ENCODE peak calls at places on chromosomes 13 and 19, in seven cellular contexts. E is EL, I is psoas muscle, A is foreskin fibroblast, Y is cardiac fibroblast, X is ureter, G is Peyer's patch. U is an unnamed sample.
A peak's percentile ranks its signal among the peaks of the same experiment; 100 is the strongest.

GRCh38 chr19:17183858-17184271 is 31.3 kb upstream of the USE1 start:
- DNase-seq in A (no peak), E (no peak), X (no peak), G (peak; percentile 40), Y (no peak), I (no peak), U (no peak)

GRCh38 chr19:8324186-8325050 is 3.1 kb downstream of the RPS28 start:
- DNase-seq in I (no peak), X (no peak), G (no peak), A (no peak), Y (no peak), E (no peak), U (no peak)

GRCh38 chr19:29798783-29799182 is 13.0 kb upstream of the CCNE1 start:
- DNase-seq in I (no peak), G (no peak), X (no peak), E (peak; percentile 48), Y (peak; percentile 60), A (no peak), U (no peak)

GRCh38 chr19:45097776-45098520 is 5.0 kb downstream of the PPP1R37 start:
- DNase-seq in E (peak; percentile 94), A (peak; percentile 95), X (peak; percentile 70), I (peak; percentile 81), G (no peak), Y (peak; percentile 94), U (no peak)

GRCh38 chr19:16942583-16942982 is 53.8 kb downstream of the F2RL3 start:
- DNase-seq in I (no peak), Y (no peak), E (no peak), A (no peak), X (no peak), G (no peak), U (no peak)

GRCh38 chr13:50805805-50806204 is 37.7 kb downstream of the DLEU7 start:
- DNase-seq in Y (peak; percentile 51), A (no peak), X (no peak), G (no peak), E (peak; percentile 24), I (no peak), U (no peak)

GRCh38 chr13:93794197-93794885 is 567.7 kb downstream of the GPC6 start:
- DNase-seq in Y (no peak), X (no peak), G (no peak), I (no peak), A (no peak), E (no peak), U (no peak)

GRCh38 chr19:13022111-13022858 is 27.0 kb downstream of the NFIX start:
- DNase-seq in Y (peak; percentile 51), E (no peak), A (peak; percentile 51), X (no peak), I (peak; percentile 63), G (no peak), U (no peak)

GRCh38 chr19:7618366-7618765 is 11.0 kb downstream of the XAB2 start:
- DNase-seq in G (no peak), I (no peak), A (no peak), E (no peak), Y (no peak), X (no peak), U (no peak)

GRCh38 chr19:15495151-15495550 is 13.2 kb upstream of the CYP4F22 start:
- DNase-seq in I (no peak), A (no peak), E (no peak), Y (no peak), G (no peak), X (no peak), U (no peak)

GRCh38 chr19:1133471-1133929 is 29.7 kb downstream of the GPX4 start:
- DNase-seq in Y (no peak), X (peak; percentile 68), G (peak; percentile 89), E (no peak), A (no peak), I (no peak), U (peak; percentile 75)

GRCh38 chr19:39499932-39500331 is 1.2 kb downstream of the DLL3 start:
- DNase-seq in I (no peak), A (no peak), E (no peak), G (no peak), X (no peak), Y (no peak), U (no peak)

GRCh38 chr19:582497-583197 is 7.0 kb upstream of the HCN2 start:
- DNase-seq in E (peak; percentile 75), Y (peak; percentile 42), I (peak; percentile 52), G (no peak), X (no peak), A (peak; percentile 61), U (no peak)

GRCh38 chr19:29694166-29694565 is 20.9 kb downstream of the C19orf12 start:
- DNase-seq in Y (no peak), X (no peak), I (no peak), A (no peak), G (no peak), E (no peak), U (no peak)

GRCh38 chr19:38224014-38224862 is at the start of gene DPF1:
- DNase-seq in E (peak; percentile 84), X (no peak), Y (peak; percentile 64), I (peak; percentile 39), A (peak; percentile 76), G (peak; percentile 25), U (no peak)

GRCh38 chr13:97439196-97439595 is 5.2 kb downstream of the RAP2A start:
- DNase-seq in A (no peak), X (no peak), Y (no peak), E (peak; percentile 9), G (no peak), I (no peak), U (no peak)

GRCh38 chr13:98370806-98371553 is 193.9 kb upstream of the RNF113B start:
- DNase-seq in X (peak; percentile 53), E (peak; percentile 86), Y (peak; percentile 80), I (no peak), G (no peak), A (peak; percentile 85), U (no peak)

GRCh38 chr13:77213644-77214043 is 113.2 kb downstream of the MYCBP2 start:
- DNase-seq in Y (peak; percentile 53), E (peak; percentile 3), G (no peak), X (no peak), A (no peak), I (no peak), U (no peak)

GRCh38 chr19:49664171-49665070 is 1.2 kb downstream of the IRF3 start:
- DNase-seq in X (peak; percentile 94), I (peak; percentile 89), E (peak; percentile 82), Y (peak; percentile 79), G (peak; percentile 96), A (peak; percentile 79), U (peak; percentile 94)

GRCh38 chr13:75838366-75839017 is 202.4 kb downstream of the LMO7 start:
- DNase-seq in Y (no peak), E (no peak), A (no peak), G (no peak), X (no peak), I (no peak), U (no peak)

GRCh38 chr19:39365531-39365930 is 23.3 kb downstream of the SAMD4B start:
- DNase-seq in Y (no peak), I (no peak), E (no peak), X (no peak), G (no peak), A (no peak), U (no peak)

GRCh38 chr19:51903192-51903591 is 1.6 kb downstream of the ZNF649 start:
- DNase-seq in I (no peak), X (no peak), A (no peak), E (no peak), G (no peak), Y (no peak), U (no peak)

GRCh38 chr13:27504541-27504940 is 54.2 kb upstream of the MTIF3 start:
- DNase-seq in X (no peak), A (no peak), G (no peak), I (no peak), Y (no peak), E (no peak), U (no peak)

GRCh38 chr13:92994056-92994455 is 232.6 kb upstream of the GPC6 start:
- DNase-seq in G (no peak), A (peak; percentile 16), Y (peak; percentile 57), I (no peak), X (no peak), E (peak; percentile 45), U (no peak)

GRCh38 chr19:18021121-18021755 is 13.3 kb downstream of the ARRDC2 start:
- DNase-seq in G (peak; percentile 86), Y (peak; percentile 95), E (peak; percentile 88), X (peak; percentile 91), I (peak; percentile 93), A (peak; percentile 90), U (peak; percentile 75)

GRCh38 chr13:99969368-99969933 is 2.1 kb downstream of the ZIC5 start:
- DNase-seq in A (no peak), X (peak; percentile 29), Y (no peak), G (no peak), E (no peak), I (no peak), U (no peak)